ENCODE peak calls at places on chromosomes 13 and 19, in ten cellular contexts. Z is CD4-positive, alpha-beta T cell; Y is brain microvascular endothelial cell; O is OCI-M1; A is GM04504; H is cardiac muscle cell; E is RCC 7860; B is AG09309; M is NCI-H2227 treated with DMSO at 0.1 percent for 48 hours; F is activated CD8-positive, alpha-beta memory T cell treated with anti-CD3 and anti-CD28 coated beads for 4 hours. V is an unnamed sample.
A peak's percentile ranks its signal among the peaks of the same experiment; 100 is the strongest.

GRCh38 chr13:47000166-47000565 is 103.3 kb upstream of the HTR2A start:
- DNase-seq in F (no peak), A (no peak), Y (no peak), E (no peak), H (no peak), O (no peak), Z (no peak), B (no peak), M (no peak), V (no peak)

GRCh38 chr13:73984949-73985691 is 149.1 kb downstream of the KLF12 start:
- DNase-seq in O (no peak), Z (peak; percentile 81), M (peak; percentile 91), A (no peak), B (no peak), H (peak; percentile 57), E (no peak), Y (no peak), F (peak; percentile 72), V (no peak)

GRCh38 chr19:17944301-17944700 is 11.5 kb downstream of the CCDC124 start:
- DNase-seq in Y (peak; percentile 41), O (no peak), A (peak; percentile 71), Z (no peak), E (peak; percentile 25), B (peak; percentile 27), M (no peak), F (no peak), H (no peak), V (no peak)

GRCh38 chr13:49774376-49775005 is 18.0 kb downstream of the KPNA3 start:
- DNase-seq in A (no peak), Z (no peak), O (no peak), E (no peak), M (no peak), Y (no peak), H (no peak), F (no peak), B (no peak), V (no peak)

GRCh38 chr13:113639661-113640262 is 18.2 kb downstream of the ATP4B start:
- DNase-seq in Z (no peak), Y (no peak), M (no peak), A (no peak), F (no peak), O (no peak), E (no peak), B (no peak), H (no peak), V (no peak)

GRCh38 chr19:21912654-21913053 is 76.7 kb upstream of the ZNF43 start:
- DNase-seq in E (no peak), Y (no peak), M (no peak), F (no peak), Z (no peak), H (no peak), O (peak; percentile 42), A (no peak), B (no peak), V (no peak)

GRCh38 chr19:1104452-1105216 is 840 bp downstream of the GPX4 start:
- DNase-seq in B (no peak), E (peak; percentile 57), F (peak; percentile 52), H (peak; percentile 90), Y (no peak), A (peak; percentile 38), Z (peak; percentile 71), O (peak; percentile 80), M (peak; percentile 17), V (no peak)

GRCh38 chr19:6264077-6264445 is 15.7 kb downstream of the MLLT1 start:
- DNase-seq in M (no peak), E (no peak), H (no peak), B (no peak), Y (no peak), F (no peak), Z (no peak), A (no peak), O (no peak), V (no peak)

GRCh38 chr19:17775245-17775927 is 19.6 kb upstream of the B3GNT3 start:
- DNase-seq in E (no peak), Z (peak; percentile 30), M (no peak), Y (peak; percentile 46), H (peak; percentile 56), B (no peak), F (no peak), A (no peak), O (peak; percentile 79), V (no peak)

GRCh38 chr13:93397619-93398018 is 171.0 kb downstream of the GPC6 start:
- DNase-seq in Y (no peak), H (no peak), O (no peak), B (no peak), M (no peak), F (no peak), A (no peak), E (no peak), Z (no peak), V (no peak)

GRCh38 chr13:51437550-51438127 is 15.2 kb downstream of the INTS6 start:
- DNase-seq in O (no peak), B (no peak), Z (no peak), F (no peak), H (no peak), A (no peak), E (no peak), M (no peak), Y (no peak), V (no peak)

GRCh38 chr19:49335071-49335783 is at the start of gene CD37:
- DNase-seq in F (peak; percentile 22), Z (peak; percentile 52), H (no peak), M (no peak), A (no peak), O (peak; percentile 80), Y (no peak), B (no peak), E (no peak), V (no peak)

GRCh38 chr19:44212865-44213346 is 574 bp downstream of the ZNF227 start:
- DNase-seq in H (no peak), Z (no peak), O (peak; percentile 61), M (peak; percentile 37), Y (peak; percentile 6), B (no peak), F (no peak), E (no peak), A (no peak), V (no peak)

GRCh38 chr13:48580185-48580803 is 47.4 kb upstream of the RCBTB2 start:
- DNase-seq in M (peak; percentile 60), H (peak; percentile 75), E (peak; percentile 42), Y (peak; percentile 53), B (no peak), O (peak; percentile 91), F (peak; percentile 50), Z (peak; percentile 54), A (peak; percentile 34), V (peak; percentile 45)

GRCh38 chr13:39106216-39106995 is 68.2 kb downstream of the NHLRC3 start:
- DNase-seq in F (no peak), H (no peak), A (no peak), Y (no peak), B (no peak), M (no peak), E (no peak), Z (no peak), O (no peak), V (no peak)

GRCh38 chr13:28239374-28239773 is 101.0 kb downstream of the PAN3 start:
- DNase-seq in Y (peak; percentile 60), O (no peak), M (no peak), E (no peak), Z (no peak), A (no peak), H (no peak), B (no peak), F (no peak), V (no peak)

GRCh38 chr13:46531953-46532352 is 21.0 kb upstream of the LRCH1 start:
- DNase-seq in F (no peak), H (no peak), O (peak; percentile 78), Y (no peak), B (no peak), E (no peak), Z (no peak), A (no peak), M (no peak), V (no peak)

GRCh38 chr19:54207908-54208783 is 7.5 kb downstream of the RPS9 start:
- DNase-seq in F (no peak), M (no peak), E (peak; percentile 19), A (no peak), H (no peak), Y (peak; percentile 40), O (peak; percentile 100), Z (no peak), B (no peak), V (no peak)

GRCh38 chr19:47623151-47623920 is 14.4 kb downstream of the BICRA start:
- DNase-seq in E (no peak), Z (no peak), M (no peak), H (no peak), F (no peak), Y (no peak), A (no peak), O (no peak), B (no peak), V (no peak)

GRCh38 chr13:113836917-113837553 is 26.8 kb downstream of the GAS6 start:
- DNase-seq in E (peak; percentile 62), M (no peak), O (no peak), B (peak; percentile 80), Z (no peak), F (no peak), A (peak; percentile 79), H (peak; percentile 60), Y (peak; percentile 81), V (no peak)

GRCh38 chr19:55813906-55814305 is 17.9 kb downstream of the NLRP11 start:
- DNase-seq in F (no peak), A (no peak), H (no peak), O (no peak), M (no peak), B (no peak), Z (no peak), E (no peak), Y (no peak), V (no peak)

GRCh38 chr13:105969761-105970160 is 565.7 kb downstream of the EFNB2 start:
- DNase-seq in H (no peak), B (peak; percentile 57), Y (no peak), O (no peak), E (peak; percentile 90), M (no peak), F (no peak), A (peak; percentile 14), Z (no peak), V (no peak)